ENCODE peak calls at places on chromosomes 4 and X, in four cellular contexts. One of them, this sample, is unnamed.

GRCh38 chrX:5086388-5086787 is 1142.3 kb downstream of the NLGN4X start:
- DNase-seq in HepG2: no peak
- DNase-seq in K562: no peak
- DNase-seq in GM12878: no peak
- DNase-seq in this sample: no peak

GRCh38 chr4:47855350-47855749 is 17.5 kb upstream of the CORIN start:
- DNase-seq in HepG2: no peak
- DNase-seq in K562: no peak
- DNase-seq in GM12878: no peak
- DNase-seq in this sample: no peak

GRCh38 chrX:29965634-29966033 is 249.7 kb upstream of the MAGEB2 start:
- DNase-seq in HepG2: no peak
- DNase-seq in K562: no peak
- DNase-seq in GM12878: no peak
- DNase-seq in this sample: no peak

GRCh38 chrX:39816871-39817731 is 280.7 kb downstream of the BCOR start:
- DNase-seq in HepG2: no peak
- DNase-seq in K562: peak
- DNase-seq in GM12878: no peak
- DNase-seq in this sample: no peak

GRCh38 chr4:178414042-178414441 is 971.8 kb upstream of the AGA start:
- DNase-seq in HepG2: peak
- DNase-seq in K562: no peak
- DNase-seq in GM12878: no peak
- DNase-seq in this sample: no peak

GRCh38 chr4:4344915-4345527 is 41.9 kb upstream of the NSG1 start:
- DNase-seq in HepG2: no peak
- DNase-seq in K562: no peak
- DNase-seq in GM12878: peak
- DNase-seq in this sample: no peak

GRCh38 chr4:172202480-172203076 is 389.4 kb downstream of the GALNTL6 start:
- DNase-seq in HepG2: peak
- DNase-seq in K562: peak
- DNase-seq in GM12878: no peak
- DNase-seq in this sample: peak

GRCh38 chrX:134880866-134881265 is 109.9 kb upstream of the SMIM10 start:
- DNase-seq in HepG2: no peak
- DNase-seq in K562: no peak
- DNase-seq in GM12878: no peak
- DNase-seq in this sample: no peak

GRCh38 chrX:15436220-15436619 is 52.0 kb upstream of the VEGFD start:
- DNase-seq in HepG2: no peak
- DNase-seq in K562: no peak
- DNase-seq in GM12878: no peak
- DNase-seq in this sample: no peak

GRCh38 chrX:97267376-97267775 is 383.7 kb downstream of the RPA4 start:
- DNase-seq in HepG2: no peak
- DNase-seq in K562: no peak
- DNase-seq in GM12878: no peak
- DNase-seq in this sample: no peak

GRCh38 chrX:153766098-153766817 is 2.2 kb downstream of the PLXNB3 start:
- DNase-seq in HepG2: peak
- DNase-seq in K562: peak
- DNase-seq in GM12878: no peak
- DNase-seq in this sample: no peak

GRCh38 chr4:7206856-7207567 is 14.7 kb downstream of the SORCS2 start:
- DNase-seq in HepG2: no peak
- DNase-seq in K562: peak
- DNase-seq in GM12878: no peak
- DNase-seq in this sample: peak

GRCh38 chr4:106583567-106583966 is 215.0 kb upstream of the GIMD1 start:
- DNase-seq in HepG2: no peak
- DNase-seq in K562: no peak
- DNase-seq in GM12878: no peak
- DNase-seq in this sample: no peak

GRCh38 chr4:13968723-13969122 is 341.2 kb upstream of the BOD1L1 start:
- DNase-seq in HepG2: no peak
- DNase-seq in K562: no peak
- DNase-seq in GM12878: no peak
- DNase-seq in this sample: no peak
- TF ChIP-seq SP1 in HepG2: no peak
- TF ChIP-seq SP1 in K562: no peak
- TF ChIP-seq SP1 in GM12878: no peak
- TF ChIP-seq SP1 in this sample: no peak

DNA sequence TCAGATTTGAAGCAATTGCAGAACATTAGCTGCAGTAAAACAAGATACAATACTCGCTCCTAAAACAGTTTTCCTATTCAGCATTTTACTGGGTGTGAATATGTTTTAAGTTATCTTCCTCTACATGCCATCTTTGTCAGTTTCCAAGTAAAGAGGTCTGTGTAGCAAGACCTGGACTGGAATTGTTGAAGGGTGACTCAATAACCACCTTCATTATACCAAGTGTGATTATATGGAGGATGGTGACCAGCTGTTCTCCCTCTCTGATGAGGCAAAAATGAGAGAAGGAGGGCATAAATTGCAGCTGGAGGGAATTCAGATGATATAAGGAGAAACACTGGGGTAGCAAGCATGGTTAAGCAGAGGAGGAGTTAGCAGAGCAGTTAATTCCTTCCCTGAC is 922.1 kb upstream of the SLIT2 start:
- DNase-seq in HepG2: no peak
- DNase-seq in K562: no peak
- DNase-seq in GM12878: no peak
- DNase-seq in this sample: no peak
- TF ChIP-seq TARDBP in HepG2: no peak
- TF ChIP-seq TARDBP in K562: no peak
- TF ChIP-seq TARDBP in GM12878: no peak
- TF ChIP-seq TARDBP in this sample: no peak

GRCh38 chr4:123555500-123556273 is 159.1 kb downstream of the SPRY1 start:
- DNase-seq in HepG2: peak
- DNase-seq in K562: peak
- DNase-seq in GM12878: no peak
- DNase-seq in this sample: peak
- TF ChIP-seq FOXK2 in HepG2: peak
- TF ChIP-seq FOXK2 in K562: no peak
- TF ChIP-seq FOXK2 in GM12878: no peak
- TF ChIP-seq FOXK2 in this sample: no peak

DNA sequence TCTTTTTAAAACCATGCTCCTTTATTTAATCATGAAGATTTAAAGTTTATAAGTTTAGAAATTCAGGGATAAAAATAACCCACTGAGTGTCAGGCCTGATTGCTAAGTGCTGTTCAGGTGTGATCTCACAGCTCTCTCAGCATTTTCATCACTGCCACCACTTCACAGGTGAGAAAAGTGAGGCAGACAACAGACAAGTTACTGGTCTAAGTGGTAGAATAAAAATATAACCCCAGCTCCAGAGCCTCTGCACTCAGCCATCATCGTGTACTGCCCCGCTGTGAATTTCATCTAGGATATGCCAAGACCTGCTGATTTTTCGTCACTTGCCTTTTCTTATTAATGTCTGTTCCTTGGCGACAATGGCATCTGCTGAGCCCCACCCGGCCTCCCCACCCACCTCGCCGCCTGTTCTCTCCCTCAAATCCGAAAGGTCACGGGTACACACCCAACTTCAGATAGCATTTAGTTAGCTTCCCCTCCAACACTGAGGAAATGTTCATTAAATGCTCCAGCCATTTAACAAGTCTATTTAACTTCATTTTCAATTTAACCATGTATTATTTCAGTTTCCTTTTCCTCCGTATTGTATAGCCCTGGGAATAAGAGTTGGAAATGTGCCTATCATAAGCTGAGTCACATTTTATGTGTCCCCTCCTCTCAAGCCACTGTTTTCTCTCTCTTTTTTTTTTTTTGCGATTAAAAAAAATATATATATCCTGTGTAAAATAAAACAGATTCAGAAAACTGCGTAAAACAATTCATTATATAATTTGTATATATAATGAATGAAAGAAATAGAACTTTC is 236.5 kb downstream of the CBR4 start:
- DNase-seq in HepG2: no peak
- DNase-seq in K562: no peak
- DNase-seq in GM12878: no peak
- DNase-seq in this sample: no peak
- TF ChIP-seq SP1 in HepG2: no peak
- TF ChIP-seq SP1 in K562: no peak
- TF ChIP-seq SP1 in GM12878: no peak
- TF ChIP-seq SP1 in this sample: no peak

GRCh38 chrX:17484592-17484991 is 109.6 kb downstream of the NHS start:
- DNase-seq in HepG2: no peak
- DNase-seq in K562: no peak
- DNase-seq in GM12878: no peak
- DNase-seq in this sample: no peak
- TF ChIP-seq TARDBP in HepG2: no peak
- TF ChIP-seq TARDBP in K562: no peak
- TF ChIP-seq TARDBP in GM12878: no peak
- TF ChIP-seq TARDBP in this sample: no peak

This sample was measured in HEK293T.